ENCODE peak calls at places on chromosomes 7 and 10, in four cellular contexts. S is transverse colon, E is fibroblast of mammary gland, K is cardiac fibroblast. P is an unnamed sample.

GRCh38 chr10:95536894-95537542 is 24.2 kb downstream of the SORBS1 start:
- DNase-seq in S (no peak), E (no peak), K (no peak), P (no peak)

GRCh38 chr10:132939378-132939955 is 2.9 kb downstream of the CFAP46 start:
- DNase-seq in S (no peak), E (no peak), K (no peak), P (no peak)

GRCh38 chr10:118258285-118258684 is 83.8 kb downstream of the FAM204A start:
- DNase-seq in S (no peak), E (no peak), K (no peak), P (no peak)

GRCh38 chr7:77247206-77247850 is 47.7 kb upstream of the FGL2 start:
- DNase-seq in S (peak; percentile 90), E (peak; percentile 82), K (peak; percentile 88), P (peak; percentile 82)

GRCh38 chr10:14220026-14220425 is 110.7 kb downstream of the FRMD4A start:
- DNase-seq in S (no peak), E (no peak), K (peak; percentile 31), P (no peak)

GRCh38 chr7:138023618-138024333 is 21.9 kb upstream of the CREB3L2 start:
- DNase-seq in S (no peak), E (no peak), K (no peak), P (no peak)

GRCh38 chr7:129553861-129554530 is 51.7 kb downstream of the SMKR1 start:
- DNase-seq in S (no peak), E (peak; percentile 51), K (peak; percentile 42), P (no peak)

GRCh38 chr10:69729326-69730048 is 72.2 kb upstream of the COL13A1 start:
- DNase-seq in S (no peak), E (no peak), K (no peak), P (no peak)

GRCh38 chr7:107201795-107202450 is 33.1 kb downstream of the HBP1 start:
- DNase-seq in S (peak; percentile 19), E (peak; percentile 31), K (peak; percentile 46), P (peak; percentile 47)

GRCh38 chr10:53403688-53404087 is 631.1 kb upstream of the MBL2 start:
- DNase-seq in S (peak; percentile 14), E (no peak), K (no peak), P (peak; percentile 37)

GRCh38 chr10:71974489-71975011 is 10.4 kb downstream of the CHST3 start:
- DNase-seq in S (no peak), E (peak; percentile 78), K (peak; percentile 73), P (no peak)

GRCh38 chr10:77844713-77845454 is 81.7 kb downstream of the DLG5 start:
- DNase-seq in S (peak; percentile 66), E (peak; percentile 71), K (peak; percentile 87), P (peak; percentile 77)

GRCh38 chr7:107696330-107696946 is 35.8 kb downstream of the SLC26A4 start:
- DNase-seq in S (no peak), E (no peak), K (no peak), P (no peak)

GRCh38 chr7:70410134-70410750 is 721.7 kb upstream of the GALNT17 start:
- DNase-seq in S (no peak), E (no peak), K (no peak), P (no peak)

GRCh38 chr10:17235136-17235535 is 7.1 kb downstream of the VIM start:
- DNase-seq in S (no peak), E (peak; percentile 47), K (peak; percentile 50), P (no peak)

GRCh38 chr7:4744391-4745264 is 30.8 kb upstream of the AP5Z1 start:
- DNase-seq in S (peak; percentile 98), E (peak; percentile 99), K (peak; percentile 100), P (peak; percentile 98)

GRCh38 chr10:67763499-67764011 is 67.6 kb upstream of the CTNNA3 start:
- DNase-seq in S (peak; percentile 75), E (peak; percentile 47), K (peak; percentile 62), P (peak; percentile 83)

GRCh38 chr7:108014747-108015682 is 12.1 kb upstream of the LAMB1 start:
- DNase-seq in S (no peak), E (peak; percentile 76), K (peak; percentile 69), P (peak; percentile 40)

GRCh38 chr10:62681211-62681940 is 123.1 kb upstream of the ADO start:
- DNase-seq in S (peak; percentile 40), E (peak; percentile 18), K (peak; percentile 8), P (peak; percentile 42)

GRCh38 chr10:125472037-125472607 is 210.8 kb downstream of the TEX36 start:
- DNase-seq in S (peak; percentile 56), E (no peak), K (no peak), P (peak; percentile 60)

GRCh38 chr10:125041856-125042506 is 100.1 kb downstream of the ZRANB1 start:
- DNase-seq in S (no peak), E (no peak), K (no peak), P (no peak)

GRCh38 chr10:84329094-84329611 is 764 bp downstream of the CCSER2 start:
- DNase-seq in S (peak; percentile 38), E (peak; percentile 51), K (peak; percentile 64), P (peak; percentile 57)

GRCh38 chr7:34320412-34320811 is 337.6 kb upstream of the NPSR1 start:
- DNase-seq in S (no peak), E (no peak), K (no peak), P (peak; percentile 13)

GRCh38 chr10:119111968-119112515 is 8.1 kb downstream of the DENND10 start:
- DNase-seq in S (no peak), E (peak; percentile 58), K (peak; percentile 84), P (no peak)

GRCh38 chr7:131057015-131057518 is 270.6 kb upstream of the MKLN1 start:
- DNase-seq in S (no peak), E (peak; percentile 83), K (peak; percentile 91), P (peak; percentile 76)

GRCh38 chr10:73339436-73339835 is 19.2 kb downstream of the CFAP70 start:
- DNase-seq in S (no peak), E (no peak), K (no peak), P (no peak)

GRCh38 chr7:112162161-112163020 is 43.8 kb downstream of the DOCK4 start:
- DNase-seq in S (no peak), E (peak; percentile 64), K (peak; percentile 68), P (peak; percentile 65)

GRCh38 chr7:155298288-155298833 is 683 bp downstream of the INSIG1 start:
- DNase-seq in S (no peak), E (no peak), K (no peak), P (peak; percentile 41)

GRCh38 chr10:80708185-80708584 is 170.5 kb downstream of the SH2D4B start:
- DNase-seq in S (no peak), E (no peak), K (no peak), P (no peak)

GRCh38 chr10:23343591-23344225 is 889 bp downstream of the C10orf67 start:
- DNase-seq in S (peak; percentile 43), E (peak; percentile 40), K (no peak), P (peak; percentile 77)

GRCh38 chr10:12235116-12235694 is 39.2 kb downstream of the CDC123 start:
- DNase-seq in S (no peak), E (no peak), K (no peak), P (no peak)

GRCh38 chr10:4786043-4786839 is 39.8 kb upstream of the AKR1E2 start:
- DNase-seq in S (no peak), E (no peak), K (no peak), P (no peak)

GRCh38 chr10:71323407-71323806 is 4.3 kb downstream of the SLC29A3 start:
- DNase-seq in S (no peak), E (peak; percentile 45), K (peak; percentile 54), P (no peak)

GRCh38 chr10:133272964-133273420 is 3.7 kb downstream of the ADAM8 start:
- DNase-seq in S (no peak), E (no peak), K (no peak), P (no peak)

GRCh38 chr7:47956220-47956619 is 8.0 kb upstream of the PKD1L1 start:
- DNase-seq in S (no peak), E (no peak), K (no peak), P (no peak)

GRCh38 chr7:74612015-74612829 is 45.3 kb upstream of the GTF2I start:
- DNase-seq in S (no peak), E (no peak), K (no peak), P (no peak)

GRCh38 chr7:134378562-134378961 is 61.8 kb upstream of the SLC35B4 start:
- DNase-seq in S (no peak), E (no peak), K (no peak), P (no peak)
- TF ChIP-seq CTCF in S (no peak), E (no peak), K (no peak), P (no peak)

DNA sequence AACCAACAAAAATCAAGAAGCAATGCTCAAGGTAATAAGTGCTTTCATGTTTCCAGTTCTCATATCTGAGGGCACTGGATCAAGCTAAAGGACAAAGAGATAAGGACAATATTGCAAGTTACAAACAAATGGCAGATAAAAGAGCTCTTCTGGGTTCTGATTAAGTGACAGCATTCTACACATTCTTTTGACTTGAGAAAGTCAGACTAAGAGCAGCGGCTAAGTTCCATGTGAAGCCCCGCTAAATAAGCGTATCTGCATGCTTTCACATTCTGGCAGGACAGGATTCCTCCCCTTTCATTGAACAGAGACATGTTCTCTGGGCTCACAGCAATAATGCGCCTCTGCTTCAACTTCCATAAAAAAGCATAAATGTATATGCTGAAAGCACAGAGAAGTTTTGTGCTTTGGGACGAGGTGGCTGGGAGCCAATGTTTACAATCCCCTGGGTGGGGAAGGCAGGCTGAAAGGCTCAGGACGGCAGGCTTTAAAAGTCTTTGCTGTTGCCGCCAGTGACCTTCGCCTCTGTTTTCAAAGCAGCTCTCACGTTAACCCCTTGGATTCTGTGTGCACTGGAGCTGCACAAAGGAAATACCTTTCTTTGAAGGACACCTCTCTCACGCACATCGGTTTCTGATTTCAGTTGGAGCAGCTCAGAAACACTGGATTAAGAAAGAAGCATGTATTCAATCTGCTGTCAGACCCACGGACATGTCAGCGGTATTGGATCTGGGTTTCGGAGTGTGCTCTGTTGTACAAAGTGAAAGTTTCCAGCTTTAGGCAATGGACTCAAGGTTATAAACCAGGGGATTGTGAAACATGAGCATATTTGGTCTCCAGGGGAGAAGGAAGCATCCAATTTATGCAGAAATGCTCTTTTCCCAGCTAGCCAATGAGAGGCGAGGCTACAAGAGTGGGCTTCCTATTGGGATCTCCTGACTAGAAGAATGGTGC is 105.4 kb upstream of the FAM133B start:
- DNase-seq in S (peak; percentile 91), E (peak; percentile 93), K (peak; percentile 91), P (peak; percentile 87)
- H3K4me3 ChIP-seq in S (peak overlapping the region; percentile 32), E (peak overlapping the region; percentile 67), K (peak overlapping the region; percentile 51), P (peak overlapping the region; percentile 47)

GRCh38 chr7:157474685-157475084 is 137.9 kb downstream of the DNAJB6 start:
- DNase-seq in S (no peak), E (peak; percentile 12), K (peak; percentile 10), P (no peak)
- TF ChIP-seq CTCF in S (peak; percentile 20), E (peak; percentile 34), K (peak; percentile 20), P (peak; percentile 7)

GRCh38 chr10:32878646-32879045 is 79.4 kb downstream of the ITGB1 start:
- DNase-seq in S (no peak), E (no peak), K (no peak), P (no peak)
- H3K4me3 ChIP-seq in S (no peak overlapping the region), E (no peak overlapping the region), K (no peak overlapping the region), P (no peak overlapping the region)

GRCh38 chr10:103336370-103336769 is 14.6 kb downstream of the PCGF6 start:
- DNase-seq in S (no peak), E (no peak), K (no peak), P (no peak)

GRCh38 chr10:103334567-103334966 is 16.4 kb downstream of the PCGF6 start:
- DNase-seq in S (no peak), E (no peak), K (no peak), P (no peak)

DNA sequence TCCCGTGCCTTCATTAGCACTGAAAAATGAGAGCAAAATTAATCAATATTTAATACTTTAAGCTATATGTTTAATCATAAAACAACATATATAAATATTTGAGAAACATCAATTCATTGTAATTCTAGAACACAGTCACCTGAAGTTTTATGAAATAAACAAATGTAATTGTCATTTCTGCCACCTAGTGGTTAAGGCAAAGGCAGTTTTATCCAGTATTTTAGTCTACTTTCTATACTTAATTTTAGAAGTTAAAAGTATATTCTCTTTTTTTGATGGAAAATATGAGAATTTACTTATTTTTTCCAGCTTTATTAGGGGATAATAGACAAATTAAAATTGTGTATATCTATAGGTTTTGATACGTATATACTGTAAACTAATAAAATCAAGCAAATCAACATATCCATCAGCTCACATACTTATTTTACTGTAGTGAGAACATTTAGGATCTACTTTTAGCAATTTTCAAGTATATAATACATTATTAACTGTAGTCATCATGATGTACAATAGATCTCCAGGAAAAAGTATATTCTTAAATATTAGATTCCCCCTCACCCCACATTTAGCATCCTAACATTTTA is 16.9 kb downstream of the PCGF6 start:
- DNase-seq in S (no peak), E (peak; percentile 42), K (peak; percentile 49), P (peak; percentile 17)
- TF ChIP-seq CTCF in S (peak; percentile 56), E (peak; percentile 63), K (peak; percentile 60), P (peak; percentile 64)

P was measured in hepatocyte.